ENCODE peak calls at places on chromosomes 3 and 15, in six cellular contexts. One of them, this sample, is unnamed.
A peak's percentile ranks its signal among the peaks of the same experiment; 100 is the strongest.

GRCh38 chr15:41013698-41014414 is 60.6 kb downstream of the CHAC1 start:
- DNase-seq in psoas muscle: no peak
- DNase-seq in endothelial cell of umbilical vein: no peak
- DNase-seq in HCT116: no peak
- DNase-seq in aorta: no peak
- DNase-seq in hepatocyte: no peak
- DNase-seq in this sample: no peak

GRCh38 chr15:85757073-85757938 is 37.4 kb downstream of the KLHL25 start:
- DNase-seq in endothelial cell of umbilical vein: no peak
- DNase-seq in psoas muscle: no peak
- DNase-seq in aorta: peak; percentile 56
- DNase-seq in HCT116: no peak
- DNase-seq in hepatocyte: no peak
- DNase-seq in this sample: peak; percentile 22

GRCh38 chr15:99502182-99502581 is 63.6 kb upstream of the MEF2A start:
- DNase-seq in endothelial cell of umbilical vein: no peak
- DNase-seq in hepatocyte: no peak
- DNase-seq in aorta: no peak
- DNase-seq in psoas muscle: no peak
- DNase-seq in HCT116: no peak
- DNase-seq in this sample: no peak

GRCh38 chr15:58063612-58064011 is 1.9 kb downstream of the ALDH1A2 start:
- DNase-seq in HCT116: no peak
- DNase-seq in endothelial cell of umbilical vein: no peak
- DNase-seq in psoas muscle: no peak
- DNase-seq in hepatocyte: no peak
- DNase-seq in aorta: no peak
- DNase-seq in this sample: no peak

GRCh38 chr3:4476507-4476906 is 9.4 kb upstream of the SUMF1 start:
- DNase-seq in aorta: no peak
- DNase-seq in endothelial cell of umbilical vein: peak; percentile 5
- DNase-seq in HCT116: no peak
- DNase-seq in hepatocyte: no peak
- DNase-seq in psoas muscle: no peak
- DNase-seq in this sample: no peak

GRCh38 chr3:4107430-4107829 is 195.7 kb upstream of the SETMAR start:
- DNase-seq in endothelial cell of umbilical vein: no peak
- DNase-seq in aorta: no peak
- DNase-seq in HCT116: no peak
- DNase-seq in hepatocyte: no peak
- DNase-seq in psoas muscle: no peak
- DNase-seq in this sample: no peak

GRCh38 chr15:27250223-27250622 is 279.2 kb downstream of the GABRG3 start:
- DNase-seq in hepatocyte: no peak
- DNase-seq in aorta: no peak
- DNase-seq in endothelial cell of umbilical vein: no peak
- DNase-seq in HCT116: no peak
- DNase-seq in psoas muscle: no peak
- DNase-seq in this sample: no peak

GRCh38 chr3:126245811-126246727 is 65.7 kb upstream of the ALDH1L1 start:
- DNase-seq in psoas muscle: peak; percentile 77
- DNase-seq in HCT116: peak; percentile 39
- DNase-seq in hepatocyte: peak; percentile 73
- DNase-seq in aorta: peak; percentile 79
- DNase-seq in endothelial cell of umbilical vein: peak; percentile 54
- DNase-seq in this sample: no peak

GRCh38 chr3:29757054-29757777 is 476.3 kb downstream of the RBMS3 start:
- DNase-seq in psoas muscle: no peak
- DNase-seq in HCT116: no peak
- DNase-seq in endothelial cell of umbilical vein: peak; percentile 77
- DNase-seq in aorta: no peak
- DNase-seq in hepatocyte: peak; percentile 10
- DNase-seq in this sample: no peak

GRCh38 chr15:81492303-81492702 is 118.3 kb upstream of the TMC3 start:
- DNase-seq in HCT116: no peak
- DNase-seq in endothelial cell of umbilical vein: peak; percentile 76
- DNase-seq in psoas muscle: no peak
- DNase-seq in hepatocyte: no peak
- DNase-seq in aorta: no peak
- DNase-seq in this sample: no peak

GRCh38 chr15:74754593-74755215 is 6.1 kb downstream of the CYP1A2 start:
- DNase-seq in endothelial cell of umbilical vein: no peak
- DNase-seq in hepatocyte: no peak
- DNase-seq in psoas muscle: peak; percentile 26
- DNase-seq in aorta: no peak
- DNase-seq in HCT116: no peak
- DNase-seq in this sample: no peak

GRCh38 chr15:77387355-77388105 is 32.4 kb downstream of the PEAK1 start:
- DNase-seq in endothelial cell of umbilical vein: no peak
- DNase-seq in hepatocyte: no peak
- DNase-seq in HCT116: no peak
- DNase-seq in aorta: no peak
- DNase-seq in psoas muscle: no peak
- DNase-seq in this sample: no peak

GRCh38 chr3:174488527-174488926 is 370.6 kb upstream of the NAALADL2 start:
- DNase-seq in psoas muscle: no peak
- DNase-seq in hepatocyte: no peak
- DNase-seq in endothelial cell of umbilical vein: no peak
- DNase-seq in HCT116: no peak
- DNase-seq in aorta: no peak
- DNase-seq in this sample: no peak

GRCh38 chr3:11969986-11970385 is 34.2 kb upstream of the SYN2 start:
- DNase-seq in hepatocyte: no peak
- DNase-seq in aorta: no peak
- DNase-seq in endothelial cell of umbilical vein: no peak
- DNase-seq in psoas muscle: no peak
- DNase-seq in HCT116: no peak
- DNase-seq in this sample: no peak

GRCh38 chr3:10638466-10638865 is 133.1 kb upstream of the ATP2B2 start:
- DNase-seq in psoas muscle: no peak
- DNase-seq in endothelial cell of umbilical vein: no peak
- DNase-seq in HCT116: no peak
- DNase-seq in hepatocyte: no peak
- DNase-seq in aorta: no peak
- DNase-seq in this sample: no peak

GRCh38 chr3:54932606-54933005 is 4.7 kb upstream of the LRTM1 start:
- DNase-seq in hepatocyte: no peak
- DNase-seq in aorta: no peak
- DNase-seq in HCT116: no peak
- DNase-seq in endothelial cell of umbilical vein: no peak
- DNase-seq in psoas muscle: peak; percentile 65
- DNase-seq in this sample: no peak

GRCh38 chr15:31276596-31277298 is 49.9 kb upstream of the KLF13 start:
- DNase-seq in psoas muscle: peak; percentile 17
- DNase-seq in HCT116: no peak
- DNase-seq in hepatocyte: peak; percentile 2
- DNase-seq in aorta: no peak
- DNase-seq in endothelial cell of umbilical vein: no peak
- DNase-seq in this sample: no peak

GRCh38 chr15:82300883-82301282 is 38.3 kb downstream of the SAXO2 start:
- DNase-seq in psoas muscle: no peak
- DNase-seq in HCT116: no peak
- DNase-seq in aorta: no peak
- DNase-seq in hepatocyte: no peak
- DNase-seq in endothelial cell of umbilical vein: no peak
- DNase-seq in this sample: no peak

GRCh38 chr3:172519740-172520139 is 3.5 kb downstream of the TNFSF10 start:
- DNase-seq in hepatocyte: no peak
- DNase-seq in HCT116: no peak
- DNase-seq in endothelial cell of umbilical vein: no peak
- DNase-seq in psoas muscle: no peak
- DNase-seq in aorta: no peak
- DNase-seq in this sample: no peak
- H3K27ac ChIP-seq in hepatocyte: no peak overlapping the region
- H3K27ac ChIP-seq in HCT116: no peak overlapping the region
- H3K27ac ChIP-seq in endothelial cell of umbilical vein: peak overlapping the region; percentile 80
- H3K27ac ChIP-seq in psoas muscle: no peak overlapping the region
- H3K27ac ChIP-seq in aorta: no peak overlapping the region
- H3K27ac ChIP-seq in this sample: peak overlapping the region; percentile 53

DNA sequence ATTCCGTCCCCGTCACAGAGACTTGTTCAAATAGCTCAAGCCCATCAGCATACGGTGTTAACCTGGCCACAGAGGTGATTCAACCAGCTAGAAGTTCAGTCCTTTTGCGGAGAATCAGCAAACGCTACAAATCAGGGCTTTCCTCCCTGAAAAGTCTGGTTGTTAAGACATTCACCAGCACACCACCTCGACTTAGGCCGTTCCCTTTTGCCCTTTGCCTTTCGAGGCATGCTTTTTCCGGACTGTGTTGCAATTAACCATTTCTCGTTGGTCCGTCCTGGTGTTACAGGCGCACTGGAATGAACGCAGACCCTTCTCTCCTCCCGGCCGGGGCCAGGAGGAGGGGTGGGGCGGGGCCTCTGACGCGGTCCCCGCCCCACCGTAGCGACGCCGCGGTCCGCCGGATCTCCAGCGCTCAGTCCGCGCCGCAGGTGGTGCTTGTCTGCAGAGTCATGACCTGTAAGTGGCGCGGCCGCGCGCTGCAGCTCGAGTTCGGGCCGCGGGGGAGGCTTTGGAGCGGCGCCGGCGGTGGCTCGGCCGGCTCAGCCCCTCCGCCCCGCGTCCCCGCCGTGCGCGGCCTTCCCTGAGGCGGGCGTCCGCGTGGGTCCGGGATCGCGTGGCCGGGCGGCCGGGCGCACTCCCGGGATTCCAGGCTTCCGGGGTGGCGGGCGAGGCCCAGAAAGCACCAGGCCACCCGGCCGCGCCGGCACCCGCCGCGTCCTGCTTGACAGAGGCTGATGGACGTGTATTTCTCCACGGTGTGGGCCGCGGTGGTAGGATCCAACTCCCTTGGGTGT is at the start of gene NIT2:
- DNase-seq in psoas muscle: peak; percentile 95
- DNase-seq in HCT116: peak; percentile 73
- DNase-seq in endothelial cell of umbilical vein: peak; percentile 72
- DNase-seq in aorta: peak; percentile 95
- DNase-seq in hepatocyte: peak; percentile 93
- DNase-seq in this sample: peak; percentile 59
- H3K27ac ChIP-seq in psoas muscle: peak within 1 kb of the TSS; percentile 92
- H3K27ac ChIP-seq in HCT116: peak within 1 kb of the TSS; percentile 79
- H3K27ac ChIP-seq in endothelial cell of umbilical vein: no peak within 1 kb of the TSS
- H3K27ac ChIP-seq in aorta: peak within 1 kb of the TSS; percentile 77
- H3K27ac ChIP-seq in hepatocyte: peak within 1 kb of the TSS; percentile 86
- H3K27ac ChIP-seq in this sample: peak within 1 kb of the TSS; percentile 29

DNA sequence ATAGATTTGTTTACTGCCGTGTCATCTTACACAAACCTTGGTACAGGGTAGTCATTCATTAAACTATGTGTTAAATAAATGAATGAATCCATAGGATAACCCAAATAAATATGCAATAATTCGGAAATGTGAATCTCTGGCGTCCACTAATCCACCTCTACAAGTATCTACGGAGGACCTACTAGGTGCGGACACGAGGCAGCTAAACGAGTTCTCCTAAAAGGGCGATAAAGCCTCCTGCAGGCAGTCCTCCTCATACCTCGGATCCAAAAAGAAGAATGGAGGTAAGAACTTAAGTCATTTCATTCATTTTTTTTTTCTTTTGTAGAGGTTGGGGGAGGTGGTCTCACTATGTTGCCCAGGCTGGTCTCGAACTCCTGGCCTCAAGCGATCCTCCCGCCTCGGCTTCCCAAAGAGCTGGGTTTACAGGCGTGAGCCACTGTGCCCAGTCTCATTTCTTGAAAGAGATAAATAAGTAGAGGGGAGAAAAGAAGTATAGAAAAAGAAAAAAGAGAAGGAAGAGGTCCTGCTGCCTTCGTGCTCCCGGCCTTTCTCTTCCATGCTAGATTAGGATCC is 711 bp upstream of the RPL35A start:
- DNase-seq in psoas muscle: no peak
- DNase-seq in hepatocyte: no peak
- DNase-seq in aorta: no peak
- DNase-seq in endothelial cell of umbilical vein: no peak
- DNase-seq in HCT116: no peak
- DNase-seq in this sample: no peak
- H3K27ac ChIP-seq in psoas muscle: peak overlapping the region; percentile 93
- H3K27ac ChIP-seq in hepatocyte: peak overlapping the region; percentile 82
- H3K27ac ChIP-seq in aorta: no peak overlapping the region
- H3K27ac ChIP-seq in endothelial cell of umbilical vein: peak overlapping the region; percentile 85
- H3K27ac ChIP-seq in HCT116: peak overlapping the region; percentile 58
- H3K27ac ChIP-seq in this sample: peak overlapping the region; percentile 73

DNA sequence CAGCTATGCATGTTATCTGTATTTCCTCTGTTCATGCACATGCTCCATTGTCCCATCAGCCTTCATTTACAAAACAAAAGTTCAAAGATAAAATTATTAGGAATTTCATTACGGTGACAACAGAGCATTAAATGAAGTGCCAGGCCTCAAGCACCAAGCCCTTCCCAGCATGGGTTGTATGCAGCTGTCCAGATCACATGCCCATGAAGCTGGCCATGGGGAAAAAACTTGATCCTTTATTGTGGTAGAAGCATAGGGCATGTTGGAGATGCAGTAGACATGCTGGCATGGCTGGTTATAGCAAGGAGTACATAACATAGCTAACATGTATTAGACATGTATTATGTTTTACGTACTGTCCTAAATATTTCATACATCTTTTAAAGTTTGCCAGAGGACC is 4.1 kb upstream of the THRB start:
- DNase-seq in endothelial cell of umbilical vein: no peak
- DNase-seq in hepatocyte: no peak
- DNase-seq in aorta: no peak
- DNase-seq in HCT116: no peak
- DNase-seq in psoas muscle: no peak
- DNase-seq in this sample: no peak
- H3K27ac ChIP-seq in endothelial cell of umbilical vein: no peak overlapping the region
- H3K27ac ChIP-seq in hepatocyte: no peak overlapping the region
- H3K27ac ChIP-seq in aorta: no peak overlapping the region
- H3K27ac ChIP-seq in HCT116: no peak overlapping the region
- H3K27ac ChIP-seq in psoas muscle: no peak overlapping the region
- H3K27ac ChIP-seq in this sample: no peak overlapping the region

GRCh38 chr3:123801474-123801873 is 82.7 kb downstream of the MYLK start:
- DNase-seq in HCT116: no peak
- DNase-seq in hepatocyte: no peak
- DNase-seq in endothelial cell of umbilical vein: no peak
- DNase-seq in aorta: no peak
- DNase-seq in psoas muscle: no peak
- DNase-seq in this sample: no peak

GRCh38 chr3:123802007-123802630 is 82.0 kb downstream of the MYLK start:
- DNase-seq in aorta: no peak
- DNase-seq in endothelial cell of umbilical vein: no peak
- DNase-seq in hepatocyte: no peak
- DNase-seq in psoas muscle: no peak
- DNase-seq in HCT116: no peak
- DNase-seq in this sample: no peak

GRCh38 chr3:123798540-123798939 is 85.6 kb downstream of the MYLK start:
- DNase-seq in HCT116: no peak
- DNase-seq in endothelial cell of umbilical vein: no peak
- DNase-seq in aorta: no peak
- DNase-seq in psoas muscle: no peak
- DNase-seq in hepatocyte: no peak
- DNase-seq in this sample: no peak

GRCh38 chr3:123800352-123800682 is 83.8 kb downstream of the MYLK start:
- DNase-seq in aorta: no peak
- DNase-seq in endothelial cell of umbilical vein: no peak
- DNase-seq in hepatocyte: no peak
- DNase-seq in HCT116: no peak
- DNase-seq in psoas muscle: no peak
- DNase-seq in this sample: no peak

GRCh38 chr3:123799544-123800351 is 84.4 kb downstream of the MYLK start:
- DNase-seq in HCT116: no peak
- DNase-seq in endothelial cell of umbilical vein: no peak
- DNase-seq in hepatocyte: peak; percentile 55
- DNase-seq in psoas muscle: no peak
- DNase-seq in aorta: peak; percentile 76
- DNase-seq in this sample: no peak
- H3K27ac ChIP-seq in HCT116: no peak overlapping the region
- H3K27ac ChIP-seq in endothelial cell of umbilical vein: no peak overlapping the region
- H3K27ac ChIP-seq in hepatocyte: no peak overlapping the region
- H3K27ac ChIP-seq in psoas muscle: no peak overlapping the region
- H3K27ac ChIP-seq in aorta: peak overlapping the region; percentile 86
- H3K27ac ChIP-seq in this sample: no peak overlapping the region